ENCODE peak calls at places on chromosomes 5 and 9, in ten cellular contexts. V, I, H, P, Z, D, O, L, R and S are unnamed samples.

GRCh38 chr5:159797566-159797965 is 118.7 kb upstream of the ADRA1B start:
- DNase-seq in V (no peak), I (no peak), H (no peak), P (no peak), Z (no peak), D (no peak), O (no peak), L (no peak), R (no peak), S (no peak)

GRCh38 chr9:16458696-16459420 is 411.6 kb downstream of the BNC2 start:
- DNase-seq in V (no peak), I (no peak), H (peak; percentile 62), P (no peak), Z (no peak), D (no peak), O (no peak), L (no peak), R (no peak), S (no peak)

GRCh38 chr9:21801683-21802417 is 586 bp upstream of the MTAP start:
- DNase-seq in V (peak; percentile 70), I (peak; percentile 71), H (peak; percentile 88), P (no peak), Z (peak; percentile 50), D (no peak), O (peak; percentile 82), L (peak; percentile 76), R (peak; percentile 75), S (peak; percentile 65)

GRCh38 chr9:93122721-93123221 is 11.3 kb downstream of the NINJ1 start:
- DNase-seq in V (no peak), I (no peak), H (no peak), P (no peak), Z (no peak), D (no peak), O (no peak), L (peak; percentile 18), R (no peak), S (no peak)

GRCh38 chr5:32363030-32363429 is 50.3 kb upstream of the MTMR12 start:
- DNase-seq in V (no peak), I (no peak), H (no peak), P (no peak), Z (no peak), D (no peak), O (no peak), L (no peak), R (no peak), S (no peak)

GRCh38 chr9:129333613-129333960 is 155.5 kb upstream of the IER5L start:
- DNase-seq in V (no peak), I (no peak), H (no peak), P (no peak), Z (no peak), D (no peak), O (peak; percentile 94), L (no peak), R (no peak), S (no peak)

GRCh38 chr5:77893225-77893860 is 117.2 kb upstream of the TBCA start:
- DNase-seq in V (peak; percentile 17), I (peak; percentile 27), H (peak; percentile 96), P (no peak), Z (peak; percentile 90), D (peak; percentile 81), O (peak; percentile 83), L (peak; percentile 42), R (no peak), S (no peak)

GRCh38 chr5:172881691-172882370 is 47.8 kb downstream of the ERGIC1 start:
- DNase-seq in V (no peak), I (no peak), H (peak; percentile 64), P (peak; percentile 4), Z (no peak), D (peak; percentile 85), O (no peak), L (peak; percentile 48), R (no peak), S (no peak)

GRCh38 chr5:140342287-140342686 is 4.1 kb downstream of the HBEGF start:
- DNase-seq in V (no peak), I (no peak), H (no peak), P (no peak), Z (no peak), D (no peak), O (no peak), L (no peak), R (no peak), S (no peak)

GRCh38 chr9:129111762-129112151 is 542 bp downstream of the PTPA start:
- DNase-seq in V (peak; percentile 52), I (peak; percentile 54), H (peak; percentile 68), P (no peak), Z (no peak), D (peak; percentile 65), O (peak; percentile 36), L (peak; percentile 50), R (no peak), S (peak; percentile 11)

GRCh38 chr5:115795700-115796099 is 20.8 kb downstream of the CDO1 start:
- DNase-seq in V (no peak), I (no peak), H (no peak), P (no peak), Z (no peak), D (no peak), O (no peak), L (no peak), R (no peak), S (no peak)

GRCh38 chr5:168219515-168220410 is 71.7 kb upstream of the WWC1 start:
- DNase-seq in V (peak; percentile 87), I (peak; percentile 72), H (peak; percentile 80), P (no peak), Z (peak; percentile 42), D (peak; percentile 70), O (peak; percentile 80), L (no peak), R (no peak), S (peak; percentile 74)

DNA sequence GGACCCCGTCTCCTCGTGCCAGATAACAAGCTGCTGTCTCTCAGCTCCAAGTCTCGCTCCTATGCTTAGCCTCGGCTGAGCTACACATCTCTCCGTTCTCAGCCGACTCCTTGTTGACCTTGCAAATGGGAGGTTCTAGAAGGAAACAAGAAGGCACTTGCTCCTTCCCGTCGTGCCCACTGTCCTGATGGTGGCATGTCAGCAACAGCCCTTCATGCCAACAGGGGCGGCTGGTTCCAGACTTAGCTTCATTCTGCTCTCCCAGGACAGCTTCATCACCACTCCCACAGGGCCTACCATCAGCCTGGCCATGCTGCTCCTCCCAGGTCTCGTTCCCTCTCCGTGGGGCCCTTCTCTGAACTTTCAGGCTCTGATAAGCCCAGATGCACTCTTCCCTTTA is 13.0 kb upstream of the RASGEF1C start:
- DNase-seq in V (no peak), I (no peak), H (no peak), P (no peak), Z (no peak), D (no peak), O (no peak), L (no peak), R (no peak), S (no peak)
- H3K9me3 ChIP-seq in V (peaks cover 64% of the 10 kb centered on the region), I (no peaks in the 10 kb centered on the region), H (no peaks in the 10 kb centered on the region), P (peaks cover 16% of the 10 kb centered on the region), Z (peaks cover 29% of the 10 kb centered on the region), D (no peaks in the 10 kb centered on the region), O (peaks cover 86% of the 10 kb centered on the region), L (no peaks in the 10 kb centered on the region), R (peaks cover 100% of the 10 kb centered on the region), S (no peaks in the 10 kb centered on the region)

GRCh38 chr5:83513081-83513480 is 41.5 kb downstream of the VCAN start:
- DNase-seq in V (no peak), I (no peak), H (peak; percentile 58), P (no peak), Z (no peak), D (no peak), O (no peak), L (no peak), R (no peak), S (no peak)
- H3K4me3 ChIP-seq in V (no peak overlapping the region), I (no peak overlapping the region), H (no peak overlapping the region), P (no peak overlapping the region), Z (no peak overlapping the region), D (no peak overlapping the region), O (no peak overlapping the region), L (no peak overlapping the region), R (no peak overlapping the region), S (no peak overlapping the region)

GRCh38 chr5:150481972-150482406 is 25.9 kb upstream of the NDST1 start:
- DNase-seq in V (no peak), I (no peak), H (no peak), P (no peak), Z (no peak), D (peak; percentile 92), O (no peak), L (no peak), R (no peak), S (no peak)
- H3K9me3 ChIP-seq in V (no peaks in the 10 kb centered on the region), I (no peaks in the 10 kb centered on the region), H (no peaks in the 10 kb centered on the region), P (no peaks in the 10 kb centered on the region), Z (no peaks in the 10 kb centered on the region), D (no peaks in the 10 kb centered on the region), O (no peaks in the 10 kb centered on the region), L (no peaks in the 10 kb centered on the region), R (no peaks in the 10 kb centered on the region), S (no peaks in the 10 kb centered on the region)

DNA sequence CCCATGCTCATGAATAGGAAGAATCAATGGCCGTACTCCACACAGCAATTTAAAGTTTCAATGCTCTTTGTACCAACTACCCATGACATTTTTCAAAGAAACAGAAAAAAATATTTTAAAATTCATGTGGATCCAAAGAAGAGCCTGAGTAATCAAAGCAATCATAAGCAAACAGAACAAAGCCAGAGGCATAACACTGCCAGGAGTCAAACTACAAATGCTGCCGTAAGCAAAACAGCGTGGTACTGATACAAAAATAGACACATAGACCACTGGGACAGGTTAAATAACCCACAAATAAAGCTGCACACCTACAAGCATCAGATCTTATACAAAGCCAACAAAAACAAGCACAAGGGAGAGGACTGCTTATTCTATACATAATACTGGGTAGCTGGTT is 107.7 kb downstream of the CHSY3 start:
- DNase-seq in V (no peak), I (no peak), H (no peak), P (no peak), Z (no peak), D (no peak), O (no peak), L (no peak), R (no peak), S (no peak)
- H3K4me3 ChIP-seq in V (no peak overlapping the region), I (no peak overlapping the region), H (no peak overlapping the region), P (no peak overlapping the region), Z (no peak overlapping the region), D (no peak overlapping the region), O (no peak overlapping the region), L (no peak overlapping the region), R (no peak overlapping the region), S (no peak overlapping the region)

DNA sequence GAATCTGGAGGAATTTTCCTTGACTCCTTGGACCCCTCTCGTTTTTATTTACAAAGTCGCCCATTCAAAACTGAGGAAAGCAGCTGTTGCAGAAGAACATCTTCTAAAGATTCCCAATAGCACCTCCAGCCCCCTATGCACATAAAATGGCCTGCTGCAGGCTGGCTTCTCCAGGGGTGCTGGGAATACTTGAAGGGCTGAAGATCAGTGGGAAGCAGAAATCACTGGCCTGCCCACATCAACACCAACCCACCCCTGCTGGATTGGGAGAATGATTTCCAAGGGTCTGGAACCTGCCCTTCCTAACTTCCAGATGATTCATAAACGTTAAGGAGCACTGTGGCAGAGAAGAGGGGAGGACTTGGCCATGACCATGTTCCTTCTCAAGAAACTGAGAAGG is 3.0 kb upstream of the FOXE1 start:
- DNase-seq in V (no peak), I (no peak), H (no peak), P (no peak), Z (no peak), D (no peak), O (no peak), L (no peak), R (no peak), S (no peak)
- H3K9me3 ChIP-seq in V (no peaks in the 10 kb centered on the region), I (no peaks in the 10 kb centered on the region), H (no peaks in the 10 kb centered on the region), P (no peaks in the 10 kb centered on the region), Z (peaks cover 7% of the 10 kb centered on the region), D (no peaks in the 10 kb centered on the region), O (no peaks in the 10 kb centered on the region), L (no peaks in the 10 kb centered on the region), R (no peaks in the 10 kb centered on the region), S (peaks cover 5% of the 10 kb centered on the region)

GRCh38 chr5:69331528-69332445 is 814 bp downstream of the CCDC125 start:
- DNase-seq in V (peak; percentile 63), I (peak; percentile 66), H (no peak), P (no peak), Z (no peak), D (no peak), O (no peak), L (no peak), R (no peak), S (no peak)
- H3K4me3 ChIP-seq in V (peak overlapping the region; percentile 49), I (peak overlapping the region; percentile 46), H (peak overlapping the region; percentile 73), P (peak overlapping the region; percentile 72), Z (peak overlapping the region; percentile 76), D (peak overlapping the region; percentile 56), O (peak overlapping the region; percentile 72), L (peak overlapping the region; percentile 75), R (peak overlapping the region; percentile 80), S (peak overlapping the region; percentile 51)